ENCODE peak calls at places on chromosomes 2 and 18, in ten cellular contexts. R is PC-3, O is mammary epithelial cell, E is heart right ventricle, Q is tibial artery, F is psoas muscle, V is SK-N-SH, H is adrenal gland, Y is fibroblast of lung, P is GM12878. T is an unnamed sample. For H3K4me1, the result is how much of the 10 kb centered on the place peaks cover.

GRCh38 chr18:56402872-56403516 is 235.4 kb downstream of the TXNL1 start:
- DNase-seq in Y (peak), R (peak), F (peak), E (no peak), V (no peak), O (peak), H (no peak), P (no peak), Q (no peak), T (no peak)

GRCh38 chr18:70373062-70373519 is 84.2 kb downstream of the SOCS6 start:
- DNase-seq in E (no peak), Q (no peak), H (peak), F (no peak), V (no peak), Y (peak), P (no peak), O (peak), R (peak), T (no peak)

GRCh38 chr2:139805378-139805777 is 1025.2 kb upstream of the NXPH2 start:
- DNase-seq in O (no peak), P (no peak), E (no peak), F (no peak), Y (no peak), V (no peak), H (no peak), Q (no peak), R (no peak), T (no peak)

GRCh38 chr18:3323900-3324299 is 62.0 kb downstream of the MYL12B start:
- DNase-seq in Y (peak), H (no peak), Q (no peak), V (no peak), P (peak), F (no peak), E (no peak), R (peak), O (no peak), T (no peak)

GRCh38 chr2:232321817-232322559 is 56.6 kb upstream of the ALPP start:
- DNase-seq in P (no peak), V (no peak), R (no peak), Q (no peak), Y (no peak), H (no peak), E (no peak), O (no peak), F (peak), T (no peak)

GRCh38 chr2:112194480-112194879 is 56.3 kb downstream of the FBLN7 start:
- DNase-seq in P (no peak), E (no peak), H (no peak), O (no peak), Y (no peak), R (no peak), Q (no peak), V (no peak), F (no peak), T (no peak)

GRCh38 chr2:39326644-39327043 is 82.9 kb upstream of the CDKL4 start:
- DNase-seq in E (no peak), P (no peak), Y (no peak), F (no peak), H (no peak), O (no peak), V (no peak), R (no peak), Q (no peak), T (no peak)

GRCh38 chr2:80858955-80859354 is 554.4 kb upstream of the LRRTM1 start:
- DNase-seq in Y (peak), V (no peak), Q (no peak), E (no peak), O (no peak), R (no peak), F (no peak), P (no peak), H (no peak), T (no peak)

GRCh38 chr18:26813043-26813442 is 52.5 kb downstream of the AQP4 start:
- DNase-seq in R (peak), P (peak), H (peak), O (peak), Y (no peak), Q (no peak), V (peak), F (no peak), E (peak), T (no peak)

GRCh38 chr18:9922592-9923308 is 8.9 kb downstream of the VAPA start:
- DNase-seq in E (no peak), F (no peak), O (no peak), P (no peak), Q (no peak), V (no peak), Y (no peak), R (no peak), H (no peak), T (no peak)

GRCh38 chr2:218859994-218860831 is 608 bp downstream of the WNT6 start:
- DNase-seq in R (no peak), V (no peak), E (no peak), Q (peak), H (no peak), Y (no peak), F (peak), O (no peak), P (no peak), T (no peak)

GRCh38 chr18:28875059-28875458 is 698.1 kb upstream of the CDH2 start:
- DNase-seq in Q (no peak), E (no peak), R (no peak), Y (no peak), H (no peak), F (no peak), O (no peak), V (no peak), P (no peak), T (no peak)

GRCh38 chr2:149348291-149348690 is 17.9 kb downstream of the LYPD6 start:
- DNase-seq in O (no peak), P (no peak), R (no peak), E (no peak), H (no peak), F (no peak), Y (no peak), V (no peak), Q (no peak), T (no peak)

GRCh38 chr2:66578067-66578852 is 143.3 kb downstream of the MEIS1 start:
- DNase-seq in H (peak), O (no peak), R (no peak), F (peak), P (no peak), V (no peak), Q (no peak), Y (peak), E (no peak), T (peak)

DNA sequence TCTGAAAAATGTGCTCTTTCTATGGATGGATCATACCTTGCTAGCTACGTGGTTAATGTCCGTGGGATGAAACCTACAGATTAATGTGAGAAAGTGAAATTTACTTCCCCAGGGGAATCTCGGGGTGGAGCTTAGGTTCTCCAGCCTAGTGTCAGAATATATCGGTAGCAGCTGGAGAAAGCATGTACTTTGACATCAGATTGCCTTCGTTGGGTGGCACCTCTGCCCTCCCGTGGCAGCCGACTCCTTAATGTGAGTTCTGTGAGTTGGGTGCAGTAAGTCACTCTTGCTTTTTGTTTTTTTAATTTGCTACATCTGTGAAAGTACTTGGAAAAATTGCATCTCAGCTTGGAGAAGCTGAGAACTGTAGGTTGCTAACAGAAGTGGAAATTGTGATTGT is 3.5 kb downstream of the KLF11 start:
- DNase-seq in R (no peak), Q (no peak), E (no peak), Y (no peak), V (no peak), F (no peak), O (no peak), P (no peak), H (no peak), T (no peak)
- H3K4me1 ChIP-seq in R (under half), Q (half or more), E (half or more), Y (under half), V (under half), F (under half), O (under half), P (under half), H (under half), T (under half)

DNA sequence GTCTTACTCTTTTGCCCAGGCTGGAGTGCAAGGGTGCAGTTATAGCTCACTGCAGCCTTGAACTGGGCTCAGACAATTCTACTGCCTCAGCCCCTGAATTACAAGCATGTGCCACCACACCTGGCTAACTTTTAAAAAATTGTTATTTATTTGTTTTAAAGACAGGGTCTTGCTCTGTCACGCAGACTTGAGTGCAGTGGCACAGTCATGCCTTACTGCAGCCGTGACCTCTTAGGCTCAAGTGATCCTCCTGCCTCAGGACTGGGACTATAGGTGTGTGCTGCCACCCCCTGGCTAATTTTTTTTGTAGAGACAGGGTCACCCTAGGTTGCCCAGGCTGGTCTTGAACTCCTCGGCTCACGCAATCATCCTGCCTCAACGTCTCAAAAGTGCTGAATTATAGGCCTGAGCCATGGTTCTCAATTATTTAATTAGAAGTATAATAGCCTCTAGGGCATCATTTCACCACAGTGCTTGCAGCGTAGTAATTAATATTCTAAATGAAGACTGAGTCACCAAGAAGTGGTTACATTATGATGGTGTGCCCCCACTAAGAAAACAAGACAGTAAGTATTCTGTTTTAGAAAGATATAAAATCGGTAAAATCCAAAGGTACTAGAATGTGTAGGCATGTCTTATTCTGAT is 69.6 kb downstream of the EML4 start:
- DNase-seq in Y (peak), E (peak), Q (no peak), P (no peak), R (peak), H (peak), F (no peak), V (no peak), O (peak), T (no peak)
- TF ChIP-seq CTCF in Y (peak), E (peak), Q (peak), P (peak), R (peak), H (peak), F (peak), V (peak), O (peak), T (no peak)

GRCh38 chr2:55009277-55010055 is 40.8 kb downstream of the RTN4 start:
- DNase-seq in P (no peak), Q (no peak), O (no peak), F (no peak), V (no peak), E (no peak), R (no peak), Y (no peak), H (no peak), T (no peak)
- H3K27ac ChIP-seq in P (peak), Q (peak), O (peak), F (peak), V (peak), E (peak), R (no peak), Y (peak), H (no peak), T (peak)

GRCh38 chr2:27079233-27080139 is 1.1 kb downstream of the EMILIN1 start:
- DNase-seq in H (no peak), Q (no peak), F (no peak), Y (peak), E (no peak), R (no peak), V (peak), O (no peak), P (no peak), T (no peak)

GRCh38 chr2:27080140-27080469 is 1.7 kb downstream of the EMILIN1 start:
- DNase-seq in R (no peak), Q (no peak), H (no peak), V (no peak), P (no peak), F (no peak), O (no peak), E (no peak), Y (no peak), T (no peak)

GRCh38 chr2:27077231-27077630 is 1.2 kb upstream of the EMILIN1 start:
- DNase-seq in R (no peak), Y (no peak), E (no peak), V (no peak), H (no peak), F (no peak), P (no peak), Q (no peak), O (no peak), T (no peak)

GRCh38 chr2:27080603-27080938 is 2.2 kb downstream of the EMILIN1 start:
- DNase-seq in E (no peak), P (no peak), Q (no peak), V (no peak), Y (no peak), O (no peak), F (no peak), R (no peak), H (no peak), T (no peak)

GRCh38 chr2:27078267-27079194 is at the start of gene EMILIN1:
- DNase-seq in O (no peak), P (no peak), H (peak), F (peak), E (peak), Q (peak), V (peak), R (no peak), Y (peak), T (no peak)
- H3K4me1 ChIP-seq in O (under half), P (under half), H (under half), F (under half), E (half or more), Q (half or more), V (half or more), R (under half), Y (under half), T (under half)

DNA sequence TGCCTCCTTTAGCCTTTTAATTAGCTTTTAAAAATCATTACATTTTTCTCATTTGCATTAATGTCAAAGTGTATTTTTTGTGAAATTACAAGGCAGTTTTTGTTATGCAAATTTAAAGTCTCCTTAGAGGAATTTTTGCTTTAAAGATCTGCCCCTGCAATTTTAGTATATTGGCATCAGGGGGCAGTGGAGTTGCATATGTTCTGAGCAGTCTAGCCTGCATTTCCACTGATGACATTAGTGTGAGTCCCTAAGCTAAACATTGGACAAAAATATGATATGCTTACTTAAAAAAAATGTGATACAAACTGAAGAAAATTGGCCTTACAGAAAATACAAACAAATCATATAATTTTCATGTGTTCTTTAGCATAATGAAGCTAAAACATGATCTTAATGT is 426.5 kb downstream of the SLC4A3 start:
- DNase-seq in F (no peak), H (no peak), O (no peak), P (no peak), Q (no peak), E (no peak), R (peak), Y (peak), V (no peak), T (no peak)
- TF ChIP-seq CTCF in F (no peak), H (no peak), O (peak), P (no peak), Q (no peak), E (no peak), R (peak), Y (peak), V (peak), T (no peak)

DNA sequence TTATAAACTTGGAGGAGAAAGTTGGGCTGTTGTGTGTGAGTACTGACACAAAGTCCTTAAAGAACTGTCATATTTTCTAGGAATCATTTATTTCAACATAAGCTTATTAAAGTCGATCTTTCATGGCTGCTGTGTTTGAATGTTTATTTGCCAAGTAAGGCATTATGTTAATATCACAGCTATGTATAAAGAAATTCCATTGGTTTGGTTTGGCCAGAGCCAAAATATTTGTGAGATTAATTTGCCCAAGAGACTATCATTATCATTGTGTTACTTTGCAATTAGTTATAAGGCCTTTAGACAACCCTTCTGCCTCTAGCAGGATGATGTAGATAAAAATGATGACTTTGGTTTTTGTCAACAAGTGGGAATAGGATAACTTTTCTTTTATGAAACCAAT is 240.6 kb upstream of the NT5C1B start:
- DNase-seq in E (no peak), V (no peak), R (no peak), Y (peak), H (no peak), O (no peak), F (no peak), Q (no peak), P (no peak), T (no peak)
- H3K27ac ChIP-seq in E (peak), V (peak), R (no peak), Y (no peak), H (no peak), O (no peak), F (peak), Q (peak), P (no peak), T (peak)

T was measured in pancreas.